ENCODE peak calls at places on chromosome 1, in four cellular contexts. U is tibial nerve, P is IMR-90, V is uterus. G is an unnamed sample. For H3K4me1, the result is how much of the 10 kb centered on the place peaks cover.

GRCh38 chr1:34985063-34985770 is at the start of gene TMEM35B:
- DNase-seq in P (peak), V (peak), U (peak), G (peak)

GRCh38 chr1:242522304-242522945 is 2.1 kb downstream of the PLD5 start:
- DNase-seq in V (no peak), P (no peak), U (no peak), G (no peak)

GRCh38 chr1:46110521-46110920 is 21.9 kb downstream of the PIK3R3 start:
- DNase-seq in V (no peak), U (no peak), P (no peak), G (no peak)

GRCh38 chr1:206691604-206692003 is 6.9 kb downstream of the MAPKAPK2 start:
- DNase-seq in U (no peak), P (peak), V (no peak), G (no peak)

GRCh38 chr1:202304370-202304769 is 37.4 kb downstream of the UBE2T start:
- DNase-seq in V (no peak), U (no peak), P (no peak), G (peak)

GRCh38 chr1:206116873-206117150 is 376 bp downstream of the AVPR1B start:
- DNase-seq in P (no peak), V (no peak), U (no peak), G (no peak)

GRCh38 chr1:27621067-27621920 is 13.7 kb downstream of the FGR start:
- DNase-seq in P (peak), U (no peak), V (no peak), G (no peak)

GRCh38 chr1:100440075-100440809 is 87.9 kb downstream of the CDC14A start:
- DNase-seq in P (no peak), U (no peak), V (no peak), G (no peak)

GRCh38 chr1:12001249-12001917 is 17.9 kb upstream of the MIIP start:
- DNase-seq in U (no peak), P (peak), V (no peak), G (no peak)

GRCh38 chr1:200409203-200409760 is 554 bp downstream of the ZNF281 start:
- DNase-seq in V (peak), U (no peak), P (peak), G (peak)

GRCh38 chr1:216723274-216723780 is at the start of gene ESRRG:
- DNase-seq in P (peak), V (no peak), U (no peak), G (peak)

DNA sequence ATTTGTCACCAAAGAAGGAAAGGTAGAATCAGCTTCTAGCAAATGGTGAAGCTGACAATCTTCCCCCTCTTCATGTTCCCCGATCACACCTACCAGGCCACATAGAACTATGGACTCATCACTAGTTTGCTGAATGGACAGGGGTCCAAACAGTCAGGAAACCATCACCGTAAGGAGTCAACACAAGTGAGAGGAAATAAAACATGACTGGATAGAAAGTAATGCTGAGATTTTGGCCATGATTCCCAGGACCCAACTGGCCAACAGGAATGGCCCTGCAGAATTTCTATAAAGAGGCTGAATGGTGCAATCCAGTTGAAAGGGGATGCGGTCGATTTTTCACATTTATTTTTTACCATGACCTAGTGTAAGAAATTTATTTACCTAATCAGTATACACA is 10.7 kb downstream of the DDAH1 start:
- DNase-seq in U (no peak), P (no peak), V (no peak), G (no peak)
- H3K4me1 ChIP-seq in U (under half), P (under half), V (under half), G (under half)

DNA sequence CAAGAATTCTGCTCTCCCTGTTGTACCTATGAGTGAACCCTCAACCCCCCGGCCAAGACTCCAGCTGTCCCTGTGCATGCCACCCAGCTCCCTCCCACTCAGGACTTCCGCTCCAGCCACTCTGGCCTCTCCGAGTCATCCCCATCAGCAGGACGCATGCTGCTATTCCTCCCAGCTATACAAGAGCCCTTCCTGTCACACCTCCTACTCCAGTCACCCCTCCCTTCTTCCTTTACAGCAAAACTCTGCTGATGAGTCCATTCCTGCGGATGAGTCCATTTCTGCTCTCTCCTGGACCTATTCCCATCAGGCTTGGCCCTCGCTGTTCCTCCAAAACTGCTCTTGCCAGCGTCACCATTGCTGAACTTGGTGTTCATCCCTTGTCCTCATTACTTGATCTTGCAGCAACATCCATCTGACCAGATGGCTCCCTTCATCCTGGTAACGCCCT is 42.2 kb downstream of the H3-3A start:
- DNase-seq in U (no peak), V (no peak), P (peak), G (no peak)
- H3K27ac ChIP-seq in U (no peak), V (no peak), P (no peak), G (no peak)

GRCh38 chr1:153717330-153717729 is 10.5 kb upstream of the INTS3 start:
- DNase-seq in V (no peak), P (no peak), U (no peak), G (no peak)
- TF ChIP-seq POLR2A in V (no peak), P (no peak), U (no peak), G (no peak)

DNA sequence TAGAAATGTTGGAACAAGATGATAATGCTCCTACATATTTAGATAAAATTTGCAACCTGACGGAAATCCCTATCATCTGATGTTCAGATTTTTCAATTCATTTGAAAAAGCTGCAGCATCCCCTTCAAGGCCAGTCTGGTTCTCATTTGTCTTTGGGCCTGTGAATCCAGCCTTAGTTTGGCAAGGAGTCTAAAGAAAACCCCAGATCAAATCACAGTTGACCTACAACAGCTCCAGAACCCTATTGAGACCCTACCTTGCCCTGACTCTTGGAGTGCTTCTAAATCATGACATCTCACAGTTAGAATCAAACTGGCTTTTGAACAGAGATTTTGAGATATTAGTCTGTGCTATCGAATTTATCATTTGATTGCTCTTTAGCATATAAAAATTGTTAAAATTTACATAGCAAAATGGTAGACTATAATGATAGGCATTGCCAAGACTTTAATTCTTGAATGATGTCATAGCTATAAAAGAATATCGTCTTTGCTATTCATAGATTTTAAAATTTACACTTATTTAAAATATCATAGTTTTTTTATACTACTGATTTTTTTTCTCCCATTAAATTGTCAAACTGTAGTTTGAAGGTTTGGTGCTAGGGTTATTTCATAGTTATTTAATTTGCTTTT is 2.2 kb downstream of the PPP2R5A start:
- DNase-seq in P (no peak), V (no peak), U (no peak), G (no peak)
- H3K4me1 ChIP-seq in P (under half), V (under half), U (half or more), G (under half)

GRCh38 chr1:198604973-198605372 is 33.9 kb upstream of the PTPRC start:
- DNase-seq in P (no peak), V (no peak), U (no peak), G (no peak)
- H3K27ac ChIP-seq in P (no peak), V (no peak), U (no peak), G (no peak)

DNA sequence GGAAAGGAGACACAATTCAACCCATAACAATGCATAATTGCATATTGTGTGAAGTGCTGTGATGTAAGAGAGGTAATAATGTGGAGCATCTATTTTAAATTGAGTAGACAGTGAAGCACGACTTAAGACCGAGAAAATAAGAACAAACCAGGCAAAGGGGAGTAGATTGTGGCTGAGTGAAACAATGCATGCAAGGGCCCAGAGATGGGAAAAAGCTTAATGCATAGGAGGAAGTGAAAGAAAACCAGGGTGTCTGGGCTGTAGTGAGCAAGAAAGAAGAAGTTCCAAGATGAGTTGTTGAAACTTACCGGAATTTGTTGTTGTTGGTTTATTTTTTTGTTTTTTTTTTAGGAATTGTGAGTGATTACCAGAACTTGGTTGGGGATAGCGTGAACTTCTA is 104.7 kb downstream of the SNX7 start:
- DNase-seq in V (no peak), P (no peak), U (no peak), G (no peak)
- TF ChIP-seq POLR2A in V (no peak), P (no peak), U (no peak), G (no peak)

GRCh38 chr1:161770250-161770649 is 4.1 kb downstream of the ATF6 start:
- DNase-seq in U (no peak), V (no peak), P (no peak), G (no peak)
- H3K4me1 ChIP-seq in U (under half), V (under half), P (under half), G (under half)

GRCh38 chr1:183721041-183721440 is 67.9 kb upstream of the APOBEC4 start:
- DNase-seq in U (no peak), V (no peak), P (no peak), G (no peak)

GRCh38 chr1:183719289-183719688 is 66.2 kb upstream of the APOBEC4 start:
- DNase-seq in U (no peak), P (no peak), V (no peak), G (no peak)

GRCh38 chr1:183723571-183723970 is 70.5 kb upstream of the APOBEC4 start:
- DNase-seq in U (no peak), V (no peak), P (no peak), G (no peak)

GRCh38 chr1:183716286-183716685 is 63.2 kb upstream of the APOBEC4 start:
- DNase-seq in V (no peak), U (no peak), P (peak), G (no peak)

DNA sequence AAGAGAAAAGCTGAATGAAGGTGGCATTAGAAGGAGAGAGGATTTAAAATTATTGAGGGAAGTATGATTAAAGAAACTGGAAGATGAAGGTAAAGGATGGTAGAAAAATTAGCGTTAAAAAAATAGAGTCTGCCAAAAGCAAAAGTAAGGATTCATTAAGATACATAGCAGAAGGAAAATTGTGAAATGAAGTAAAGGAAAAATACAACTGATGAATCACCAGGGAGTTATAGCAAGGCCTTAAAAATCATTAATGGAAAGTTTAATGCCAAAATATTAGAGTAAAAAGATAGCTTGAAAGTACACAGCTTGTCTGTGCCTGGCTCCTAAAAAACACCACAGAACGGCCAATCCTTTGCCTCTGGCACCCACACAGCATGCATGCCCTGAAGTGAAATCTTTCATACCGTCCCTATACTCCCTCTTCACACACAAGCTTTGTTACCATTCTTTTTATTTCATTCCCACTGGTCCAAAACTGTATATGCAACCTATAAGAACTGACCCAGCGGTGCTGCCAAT is 66.9 kb upstream of the APOBEC4 start:
- DNase-seq in V (no peak), P (peak), U (no peak), G (no peak)
- H3K27ac ChIP-seq in V (no peak), P (no peak), U (no peak), G (no peak)

DNA sequence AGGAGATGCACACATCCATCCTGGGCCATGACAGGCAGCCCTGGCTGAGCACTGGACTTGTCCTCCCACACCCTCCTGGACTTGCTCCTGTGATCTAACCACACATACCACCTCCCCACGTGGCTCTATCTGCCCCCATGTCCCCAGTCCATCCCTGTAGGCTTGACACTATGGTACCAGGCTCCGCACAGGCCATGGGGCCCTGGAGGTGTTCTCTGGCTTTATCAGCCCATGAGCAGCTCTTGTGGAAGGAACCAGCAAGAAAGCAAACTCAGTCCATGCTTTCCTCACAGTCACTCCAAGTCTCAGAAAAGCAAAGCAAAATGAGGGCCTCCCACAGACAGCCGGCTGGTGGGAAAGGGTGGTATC is 61.6 kb downstream of the CD46 start:
- DNase-seq in P (no peak), V (no peak), U (no peak), G (no peak)
- TF ChIP-seq POLR2A in P (no peak), V (no peak), U (no peak), G (no peak)